ENCODE peak calls at places on chromosome 19, in seven cellular contexts. A, O, V, T, C, N and P are unnamed samples.

GRCh38 chr19:2254052-2254872 is 2.0 kb downstream of the JSRP1 start:
- DNase-seq in A (no peak), V (no peak), C (no peak), T (no peak), N (peak; percentile 49), O (no peak), P (peak; percentile 51)

GRCh38 chr19:40613669-40614594 is 12.8 kb downstream of the LTBP4 start:
- DNase-seq in T (peak; percentile 83), N (peak; percentile 86), C (peak; percentile 83), A (no peak), V (no peak), O (peak; percentile 94), P (peak; percentile 86)

GRCh38 chr19:2239771-2240770 is 3.4 kb downstream of the SF3A2 start:
- DNase-seq in V (no peak), T (no peak), C (no peak), A (no peak), O (no peak), N (peak; percentile 57), P (peak; percentile 61)

GRCh38 chr19:558770-559439 is 13.5 kb upstream of the BSG start:
- DNase-seq in A (no peak), N (peak; percentile 57), T (peak; percentile 40), V (no peak), C (no peak), O (no peak), P (peak; percentile 85)

GRCh38 chr19:32357720-32358119 is 12.3 kb downstream of the ZNF507 start:
- DNase-seq in C (no peak), N (no peak), A (no peak), V (no peak), O (peak; percentile 25), T (no peak), P (peak; percentile 31)

GRCh38 chr19:58538257-58539168 is 5.4 kb upstream of the TRIM28 start:
- DNase-seq in T (peak; percentile 47), A (no peak), C (no peak), N (peak; percentile 42), V (no peak), O (peak; percentile 71), P (peak; percentile 54)

GRCh38 chr19:32406161-32407003 is 812 bp downstream of the DPY19L3 start:
- DNase-seq in V (no peak), A (no peak), O (peak; percentile 31), T (no peak), C (no peak), N (no peak), P (no peak)

GRCh38 chr19:5655412-5655811 is 24.9 kb downstream of the MICOS13 start:
- DNase-seq in O (no peak), A (no peak), N (no peak), T (no peak), C (no peak), V (no peak), P (no peak)

GRCh38 chr19:15173746-15174404 is 26.9 kb downstream of the NOTCH3 start:
- DNase-seq in V (peak; percentile 32), N (no peak), T (no peak), C (no peak), O (no peak), A (no peak), P (peak; percentile 38)

GRCh38 chr19:15244106-15244803 is 12.0 kb upstream of the EPHX3 start:
- DNase-seq in T (no peak), O (no peak), C (no peak), N (no peak), V (no peak), A (no peak), P (no peak)

GRCh38 chr19:49677901-49678674 is 1.0 kb downstream of the PRMT1 start:
- DNase-seq in V (peak; percentile 90), T (peak; percentile 68), N (peak; percentile 71), O (peak; percentile 89), A (no peak), C (peak; percentile 72), P (peak; percentile 57)

GRCh38 chr19:18193388-18194207 is 580 bp downstream of the MPV17L2 start:
- DNase-seq in O (no peak), C (no peak), N (no peak), T (no peak), V (no peak), A (no peak), P (no peak)

GRCh38 chr19:55368701-55369563 is 1.3 kb downstream of the IL11 start:
- DNase-seq in T (no peak), V (peak; percentile 42), N (peak; percentile 41), C (no peak), O (no peak), A (no peak), P (peak; percentile 34)
- H3K4me3 ChIP-seq in T (peak overlapping the region; percentile 42), V (peak overlapping the region; percentile 51), N (peak overlapping the region; percentile 43), C (peak overlapping the region; percentile 19), O (peak overlapping the region; percentile 27), A (peak overlapping the region; percentile 44), P (peak overlapping the region; percentile 47)

GRCh38 chr19:38849147-38849745 is 540 bp downstream of the HNRNPL start:
- DNase-seq in A (peak; percentile 90), O (peak; percentile 98), C (peak; percentile 93), N (peak; percentile 96), V (peak; percentile 98), T (peak; percentile 97), P (peak; percentile 96)

GRCh38 chr19:38850976-38851621 is 1.3 kb upstream of the HNRNPL start:
- DNase-seq in V (peak; percentile 41), A (no peak), N (no peak), O (peak; percentile 49), T (no peak), C (no peak), P (no peak)

GRCh38 chr19:38849746-38850230 is at the start of gene HNRNPL:
- DNase-seq in C (no peak), A (no peak), O (no peak), N (no peak), T (peak; percentile 99), V (peak; percentile 99), P (no peak)

GRCh38 chr19:38851622-38852230 is 1.9 kb upstream of the HNRNPL start:
- DNase-seq in T (peak; percentile 96), C (peak; percentile 93), O (peak; percentile 94), A (peak; percentile 70), V (peak; percentile 92), N (peak; percentile 92), P (peak; percentile 90)

DNA sequence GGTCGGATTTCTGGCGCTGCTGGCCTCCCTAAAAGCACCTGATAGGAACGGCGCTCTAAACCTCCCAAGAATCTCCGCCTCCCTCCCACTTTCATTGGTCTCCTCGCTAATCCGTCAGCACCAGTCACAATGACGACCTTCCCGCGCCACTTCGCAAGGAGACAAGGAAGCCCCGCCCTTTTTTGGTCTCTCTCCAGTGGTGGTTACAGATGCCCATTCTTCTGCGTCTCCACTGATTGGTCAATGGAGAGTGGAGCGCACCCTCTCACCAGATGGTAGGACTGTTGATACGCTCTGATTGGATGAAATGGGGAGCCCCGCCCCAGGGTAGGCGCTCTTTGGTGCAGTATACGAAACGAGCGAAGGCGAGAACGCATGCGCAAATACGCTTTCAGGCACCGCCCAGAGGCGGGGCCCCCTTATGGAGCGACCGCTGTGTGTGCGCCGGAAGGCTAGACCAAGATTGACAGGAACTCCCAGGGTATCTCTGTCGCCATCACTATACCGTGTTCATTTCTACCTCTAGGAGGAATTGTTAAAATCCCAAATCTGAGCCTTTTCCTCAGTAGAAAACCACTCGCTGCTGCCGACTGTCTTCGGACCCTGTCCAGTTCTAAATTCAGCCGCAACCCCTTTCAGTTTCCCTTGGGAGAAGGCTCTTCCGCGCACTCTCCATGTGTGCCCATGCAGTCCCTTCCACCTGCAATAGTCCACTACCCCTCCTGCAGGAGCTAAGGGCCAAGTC is 617 bp upstream of the HNRNPL start:
- DNase-seq in N (peak; percentile 100), V (peak; percentile 99), A (peak; percentile 100), T (peak; percentile 100), C (peak; percentile 100), O (peak; percentile 100), P (peak; percentile 100)
- TF ChIP-seq CTCF in N (no peak), V (no peak), A (peak; percentile 49), T (no peak), C (peak; percentile 69), O (no peak), P (no peak)

GRCh38 chr19:7182489-7182888 is 111.7 kb downstream of the INSR start:
- DNase-seq in V (no peak), O (no peak), A (no peak), C (no peak), N (no peak), T (no peak), P (no peak)
- H3K4me3 ChIP-seq in V (no peak overlapping the region), O (no peak overlapping the region), A (peak overlapping the region; percentile 7), C (no peak overlapping the region), N (no peak overlapping the region), T (no peak overlapping the region), P (no peak overlapping the region)

DNA sequence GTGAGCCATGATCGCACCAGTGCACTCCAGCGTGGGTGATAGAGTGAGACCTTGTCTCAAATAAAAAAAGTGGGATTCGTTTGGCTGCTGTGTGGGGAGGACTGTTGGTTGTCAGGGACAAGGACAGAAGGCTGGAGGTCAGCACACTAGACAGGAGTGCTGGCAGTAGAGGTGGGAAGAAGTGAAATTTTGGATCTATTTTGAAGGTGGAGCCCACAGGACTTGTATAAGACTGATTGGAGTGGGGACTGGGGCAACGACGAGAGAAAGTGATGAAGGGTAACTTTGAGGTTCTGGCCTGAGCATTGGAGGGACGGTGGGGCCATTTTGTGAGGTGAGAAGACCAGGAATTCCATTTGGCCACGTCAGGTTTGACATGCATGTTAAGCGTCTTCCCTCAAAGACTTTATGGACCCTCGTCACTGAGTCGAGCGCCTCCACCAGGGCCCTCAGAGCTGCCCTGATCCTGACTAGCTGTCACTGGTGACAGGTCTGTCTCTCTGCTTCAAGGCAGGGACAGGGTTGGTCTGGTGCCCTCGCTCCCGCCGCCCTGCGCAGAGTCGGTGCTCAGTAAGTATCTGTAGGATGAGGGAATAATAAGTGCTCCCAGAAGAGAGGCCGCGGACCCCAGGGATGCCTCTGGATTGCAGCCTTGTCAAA is 673 bp downstream of the CTU1 start:
- DNase-seq in T (no peak), O (peak; percentile 41), C (no peak), V (no peak), A (no peak), N (peak; percentile 25), P (peak; percentile 54)
- TF ChIP-seq CTCF in T (no peak), O (peak; percentile 21), C (no peak), V (peak; percentile 4), A (no peak), N (no peak), P (no peak)